ENCODE peak calls at places on chromosomes 6 and 20, in four cellular contexts. One of them, this sample, is unnamed.

GRCh38 chr20:60102665-60103210 is 144.5 kb downstream of the CDH26 start:
- DNase-seq in midbrain: no peak
- DNase-seq in stimulated activated naive CD8-positive, alpha-beta T cell treated with anti-CD3 and anti-CD28 coated beads, Interleukin-15, amount 100 ng/mL, for 72 hours: no peak
- DNase-seq in colonic mucosa: peak; percentile 32
- DNase-seq in this sample: no peak

GRCh38 chr20:6845141-6845540 is 77.7 kb downstream of the BMP2 start:
- DNase-seq in midbrain: no peak
- DNase-seq in stimulated activated naive CD8-positive, alpha-beta T cell treated with anti-CD3 and anti-CD28 coated beads, Interleukin-15, amount 100 ng/mL, for 72 hours: no peak
- DNase-seq in colonic mucosa: no peak
- DNase-seq in this sample: no peak

GRCh38 chr6:14274552-14275492 is 157.2 kb downstream of the CD83 start:
- DNase-seq in midbrain: no peak
- DNase-seq in stimulated activated naive CD8-positive, alpha-beta T cell treated with anti-CD3 and anti-CD28 coated beads, Interleukin-15, amount 100 ng/mL, for 72 hours: no peak
- DNase-seq in colonic mucosa: no peak
- DNase-seq in this sample: no peak

GRCh38 chr6:90219168-90219985 is 77.3 kb downstream of the BACH2 start:
- DNase-seq in midbrain: peak; percentile 48
- DNase-seq in stimulated activated naive CD8-positive, alpha-beta T cell treated with anti-CD3 and anti-CD28 coated beads, Interleukin-15, amount 100 ng/mL, for 72 hours: no peak
- DNase-seq in colonic mucosa: peak; percentile 35
- DNase-seq in this sample: peak; percentile 11

GRCh38 chr20:52179331-52180166 is 12.0 kb downstream of the ZFP64 start:
- DNase-seq in midbrain: no peak
- DNase-seq in stimulated activated naive CD8-positive, alpha-beta T cell treated with anti-CD3 and anti-CD28 coated beads, Interleukin-15, amount 100 ng/mL, for 72 hours: no peak
- DNase-seq in colonic mucosa: no peak
- DNase-seq in this sample: no peak

GRCh38 chr20:32343438-32343837 is 14.7 kb upstream of the ASXL1 start:
- DNase-seq in midbrain: no peak
- DNase-seq in stimulated activated naive CD8-positive, alpha-beta T cell treated with anti-CD3 and anti-CD28 coated beads, Interleukin-15, amount 100 ng/mL, for 72 hours: no peak
- DNase-seq in colonic mucosa: no peak
- DNase-seq in this sample: no peak

GRCh38 chr20:20566523-20566922 is 145.9 kb downstream of the RALGAPA2 start:
- DNase-seq in midbrain: no peak
- DNase-seq in stimulated activated naive CD8-positive, alpha-beta T cell treated with anti-CD3 and anti-CD28 coated beads, Interleukin-15, amount 100 ng/mL, for 72 hours: no peak
- DNase-seq in colonic mucosa: no peak
- DNase-seq in this sample: no peak

GRCh38 chr6:34235605-34236422 is 859 bp upstream of the HMGA1 start:
- DNase-seq in midbrain: no peak
- DNase-seq in stimulated activated naive CD8-positive, alpha-beta T cell treated with anti-CD3 and anti-CD28 coated beads, Interleukin-15, amount 100 ng/mL, for 72 hours: peak; percentile 65
- DNase-seq in colonic mucosa: peak; percentile 73
- DNase-seq in this sample: no peak

GRCh38 chr6:46000905-46001304 is 14.8 kb downstream of the CLIC5 start:
- DNase-seq in midbrain: no peak
- DNase-seq in stimulated activated naive CD8-positive, alpha-beta T cell treated with anti-CD3 and anti-CD28 coated beads, Interleukin-15, amount 100 ng/mL, for 72 hours: no peak
- DNase-seq in colonic mucosa: no peak
- DNase-seq in this sample: no peak

GRCh38 chr20:14498809-14499208 is 161.4 kb upstream of the FLRT3 start:
- DNase-seq in midbrain: peak; percentile 27
- DNase-seq in stimulated activated naive CD8-positive, alpha-beta T cell treated with anti-CD3 and anti-CD28 coated beads, Interleukin-15, amount 100 ng/mL, for 72 hours: no peak
- DNase-seq in colonic mucosa: no peak
- DNase-seq in this sample: no peak

GRCh38 chr6:42101186-42101657 is 41.2 kb downstream of the C6orf132 start:
- DNase-seq in midbrain: no peak
- DNase-seq in stimulated activated naive CD8-positive, alpha-beta T cell treated with anti-CD3 and anti-CD28 coated beads, Interleukin-15, amount 100 ng/mL, for 72 hours: no peak
- DNase-seq in colonic mucosa: peak; percentile 72
- DNase-seq in this sample: no peak

GRCh38 chr6:139338845-139339244 is 35.6 kb downstream of the CITED2 start:
- DNase-seq in midbrain: no peak
- DNase-seq in stimulated activated naive CD8-positive, alpha-beta T cell treated with anti-CD3 and anti-CD28 coated beads, Interleukin-15, amount 100 ng/mL, for 72 hours: no peak
- DNase-seq in colonic mucosa: no peak
- DNase-seq in this sample: no peak

GRCh38 chr6:156379392-156379910 is 397.7 kb upstream of the ARID1B start:
- DNase-seq in midbrain: no peak
- DNase-seq in stimulated activated naive CD8-positive, alpha-beta T cell treated with anti-CD3 and anti-CD28 coated beads, Interleukin-15, amount 100 ng/mL, for 72 hours: no peak
- DNase-seq in colonic mucosa: no peak
- DNase-seq in this sample: no peak

GRCh38 chr6:72864799-72865198 is 242.9 kb downstream of the KCNQ5 start:
- DNase-seq in midbrain: no peak
- DNase-seq in stimulated activated naive CD8-positive, alpha-beta T cell treated with anti-CD3 and anti-CD28 coated beads, Interleukin-15, amount 100 ng/mL, for 72 hours: no peak
- DNase-seq in colonic mucosa: no peak
- DNase-seq in this sample: no peak

GRCh38 chr6:90194371-90194841 is 102.2 kb downstream of the BACH2 start:
- DNase-seq in midbrain: no peak
- DNase-seq in stimulated activated naive CD8-positive, alpha-beta T cell treated with anti-CD3 and anti-CD28 coated beads, Interleukin-15, amount 100 ng/mL, for 72 hours: no peak
- DNase-seq in colonic mucosa: no peak
- DNase-seq in this sample: no peak

GRCh38 chr6:164034602-164035140 is 620.2 kb downstream of the QKI start:
- DNase-seq in midbrain: no peak
- DNase-seq in stimulated activated naive CD8-positive, alpha-beta T cell treated with anti-CD3 and anti-CD28 coated beads, Interleukin-15, amount 100 ng/mL, for 72 hours: no peak
- DNase-seq in colonic mucosa: no peak
- DNase-seq in this sample: no peak

GRCh38 chr20:51452091-51452613 is 90.4 kb downstream of the NFATC2 start:
- DNase-seq in midbrain: no peak
- DNase-seq in stimulated activated naive CD8-positive, alpha-beta T cell treated with anti-CD3 and anti-CD28 coated beads, Interleukin-15, amount 100 ng/mL, for 72 hours: no peak
- DNase-seq in colonic mucosa: no peak
- DNase-seq in this sample: no peak

GRCh38 chr20:63775096-63775978 is 35.8 kb downstream of the SLC2A4RG start:
- DNase-seq in midbrain: peak; percentile 50
- DNase-seq in stimulated activated naive CD8-positive, alpha-beta T cell treated with anti-CD3 and anti-CD28 coated beads, Interleukin-15, amount 100 ng/mL, for 72 hours: peak; percentile 44
- DNase-seq in colonic mucosa: no peak
- DNase-seq in this sample: peak; percentile 86

GRCh38 chr20:24972341-24972740 is 20.2 kb downstream of the APMAP start:
- DNase-seq in midbrain: no peak
- DNase-seq in stimulated activated naive CD8-positive, alpha-beta T cell treated with anti-CD3 and anti-CD28 coated beads, Interleukin-15, amount 100 ng/mL, for 72 hours: no peak
- DNase-seq in colonic mucosa: peak; percentile 10
- DNase-seq in this sample: no peak

GRCh38 chr20:63100926-63101699 is 94.3 kb upstream of the BHLHE23 start:
- DNase-seq in midbrain: no peak
- DNase-seq in stimulated activated naive CD8-positive, alpha-beta T cell treated with anti-CD3 and anti-CD28 coated beads, Interleukin-15, amount 100 ng/mL, for 72 hours: no peak
- DNase-seq in colonic mucosa: no peak
- DNase-seq in this sample: no peak

GRCh38 chr6:54112171-54112650 is 968 bp downstream of the MLIP start:
- DNase-seq in midbrain: no peak
- DNase-seq in stimulated activated naive CD8-positive, alpha-beta T cell treated with anti-CD3 and anti-CD28 coated beads, Interleukin-15, amount 100 ng/mL, for 72 hours: no peak
- DNase-seq in colonic mucosa: no peak
- DNase-seq in this sample: no peak

GRCh38 chr6:168364793-168365421 is 45.3 kb upstream of the DACT2 start:
- DNase-seq in midbrain: no peak
- DNase-seq in stimulated activated naive CD8-positive, alpha-beta T cell treated with anti-CD3 and anti-CD28 coated beads, Interleukin-15, amount 100 ng/mL, for 72 hours: no peak
- DNase-seq in colonic mucosa: no peak
- DNase-seq in this sample: no peak

GRCh38 chr20:33657704-33658095 is 4.4 kb upstream of the C20orf144 start:
- DNase-seq in midbrain: no peak
- DNase-seq in stimulated activated naive CD8-positive, alpha-beta T cell treated with anti-CD3 and anti-CD28 coated beads, Interleukin-15, amount 100 ng/mL, for 72 hours: no peak
- DNase-seq in colonic mucosa: no peak
- DNase-seq in this sample: no peak

GRCh38 chr6:108779521-108779920 is 68.7 kb upstream of the ARMC2 start:
- DNase-seq in midbrain: no peak
- DNase-seq in stimulated activated naive CD8-positive, alpha-beta T cell treated with anti-CD3 and anti-CD28 coated beads, Interleukin-15, amount 100 ng/mL, for 72 hours: no peak
- DNase-seq in colonic mucosa: no peak
- DNase-seq in this sample: no peak

GRCh38 chr6:169342655-169343054 is 89.0 kb upstream of the THBS2 start:
- DNase-seq in midbrain: no peak
- DNase-seq in stimulated activated naive CD8-positive, alpha-beta T cell treated with anti-CD3 and anti-CD28 coated beads, Interleukin-15, amount 100 ng/mL, for 72 hours: no peak
- DNase-seq in colonic mucosa: no peak
- DNase-seq in this sample: no peak

GRCh38 chr20:24566656-24567055 is 97.2 kb downstream of the SYNDIG1 start:
- DNase-seq in midbrain: no peak
- DNase-seq in stimulated activated naive CD8-positive, alpha-beta T cell treated with anti-CD3 and anti-CD28 coated beads, Interleukin-15, amount 100 ng/mL, for 72 hours: no peak
- DNase-seq in colonic mucosa: no peak
- DNase-seq in this sample: no peak

GRCh38 chr6:24458937-24459336 is 30.4 kb downstream of the GPLD1 start:
- DNase-seq in midbrain: no peak
- DNase-seq in stimulated activated naive CD8-positive, alpha-beta T cell treated with anti-CD3 and anti-CD28 coated beads, Interleukin-15, amount 100 ng/mL, for 72 hours: no peak
- DNase-seq in colonic mucosa: no peak
- DNase-seq in this sample: no peak

GRCh38 chr6:21598662-21599061 is 5.1 kb downstream of the SOX4 start:
- DNase-seq in midbrain: no peak
- DNase-seq in stimulated activated naive CD8-positive, alpha-beta T cell treated with anti-CD3 and anti-CD28 coated beads, Interleukin-15, amount 100 ng/mL, for 72 hours: no peak
- DNase-seq in colonic mucosa: no peak
- DNase-seq in this sample: no peak

GRCh38 chr6:23601811-23602340 is 524.1 kb upstream of the NRSN1 start:
- DNase-seq in midbrain: no peak
- DNase-seq in stimulated activated naive CD8-positive, alpha-beta T cell treated with anti-CD3 and anti-CD28 coated beads, Interleukin-15, amount 100 ng/mL, for 72 hours: no peak
- DNase-seq in colonic mucosa: no peak
- DNase-seq in this sample: no peak

GRCh38 chr6:163001341-163001740 is 273.6 kb downstream of the PACRG start:
- DNase-seq in midbrain: no peak
- DNase-seq in stimulated activated naive CD8-positive, alpha-beta T cell treated with anti-CD3 and anti-CD28 coated beads, Interleukin-15, amount 100 ng/mL, for 72 hours: no peak
- DNase-seq in colonic mucosa: no peak
- DNase-seq in this sample: no peak

GRCh38 chr20:37902504-37903313 is at the start of gene VSTM2L:
- DNase-seq in midbrain: no peak
- DNase-seq in stimulated activated naive CD8-positive, alpha-beta T cell treated with anti-CD3 and anti-CD28 coated beads, Interleukin-15, amount 100 ng/mL, for 72 hours: no peak
- DNase-seq in colonic mucosa: no peak
- DNase-seq in this sample: peak; percentile 42

GRCh38 chr20:1150218-1150617 is 31.8 kb downstream of the PSMF1 start:
- DNase-seq in midbrain: no peak
- DNase-seq in stimulated activated naive CD8-positive, alpha-beta T cell treated with anti-CD3 and anti-CD28 coated beads, Interleukin-15, amount 100 ng/mL, for 72 hours: no peak
- DNase-seq in colonic mucosa: no peak
- DNase-seq in this sample: no peak

GRCh38 chr20:4666001-4666470 is 55.7 kb upstream of the PRND start:
- DNase-seq in midbrain: no peak
- DNase-seq in stimulated activated naive CD8-positive, alpha-beta T cell treated with anti-CD3 and anti-CD28 coated beads, Interleukin-15, amount 100 ng/mL, for 72 hours: peak; percentile 34
- DNase-seq in colonic mucosa: peak; percentile 26
- DNase-seq in this sample: no peak

GRCh38 chr6:168949876-168950499 is 303.7 kb downstream of the THBS2 start:
- DNase-seq in midbrain: no peak
- DNase-seq in stimulated activated naive CD8-positive, alpha-beta T cell treated with anti-CD3 and anti-CD28 coated beads, Interleukin-15, amount 100 ng/mL, for 72 hours: no peak
- DNase-seq in colonic mucosa: no peak
- DNase-seq in this sample: no peak

GRCh38 chr6:84021625-84022024 is 11.9 kb upstream of the MRAP2 start:
- DNase-seq in midbrain: no peak
- DNase-seq in stimulated activated naive CD8-positive, alpha-beta T cell treated with anti-CD3 and anti-CD28 coated beads, Interleukin-15, amount 100 ng/mL, for 72 hours: no peak
- DNase-seq in colonic mucosa: no peak
- DNase-seq in this sample: no peak

GRCh38 chr6:77368660-77369313 is 94.5 kb downstream of the HTR1B start:
- DNase-seq in midbrain: no peak
- DNase-seq in stimulated activated naive CD8-positive, alpha-beta T cell treated with anti-CD3 and anti-CD28 coated beads, Interleukin-15, amount 100 ng/mL, for 72 hours: no peak
- DNase-seq in colonic mucosa: peak; percentile 61
- DNase-seq in this sample: peak; percentile 35

GRCh38 chr6:100084301-100085161 is 90.5 kb upstream of the MCHR2 start:
- DNase-seq in midbrain: no peak
- DNase-seq in stimulated activated naive CD8-positive, alpha-beta T cell treated with anti-CD3 and anti-CD28 coated beads, Interleukin-15, amount 100 ng/mL, for 72 hours: no peak
- DNase-seq in colonic mucosa: no peak
- DNase-seq in this sample: no peak

This sample was measured in endothelial cell.